ENCODE peak calls at places on chromosomes 4 and X, in nine cellular contexts. Q, C, X, E, I, G, K, H and S are unnamed samples.

GRCh38 chr4:12555011-12555410 is 929.1 kb downstream of the RAB28 start:
- DNase-seq in Q (no peak), K (no peak), I (no peak), C (peak), G (no peak), X (no peak), E (no peak), H (no peak), S (peak)

GRCh38 chr4:65983062-65983461 is 312.8 kb upstream of the EPHA5 start:
- DNase-seq in Q (no peak), I (no peak), E (no peak), X (no peak), G (no peak), K (no peak), C (no peak), H (no peak), S (no peak)

GRCh38 chr4:52251864-52252263 is 200.8 kb downstream of the SPATA18 start:
- DNase-seq in X (no peak), H (no peak), K (no peak), E (peak), C (no peak), I (no peak), Q (no peak), G (no peak), S (no peak)

GRCh38 chrX:79147477-79147876 is 3.0 kb downstream of the GPR174 start:
- DNase-seq in I (no peak), H (no peak), E (no peak), C (no peak), Q (no peak), X (no peak), K (no peak), G (no peak), S (no peak)

GRCh38 chr4:169436734-169437133 is 166.0 kb upstream of the SH3RF1 start:
- DNase-seq in C (no peak), K (no peak), X (no peak), G (no peak), Q (no peak), I (no peak), E (no peak), H (no peak), S (no peak)

GRCh38 chr4:3324093-3324815 is 31.4 kb downstream of the RGS12 start:
- DNase-seq in C (peak), H (peak), K (no peak), E (no peak), Q (no peak), X (no peak), G (no peak), I (no peak), S (no peak)

GRCh38 chr4:82394896-82395295 is 21.1 kb upstream of the HNRNPD start:
- DNase-seq in X (no peak), Q (no peak), I (no peak), E (no peak), K (no peak), G (no peak), H (no peak), C (no peak), S (peak)

GRCh38 chrX:22389544-22390243 is 117.0 kb downstream of the CBLL2 start:
- DNase-seq in E (peak), Q (no peak), G (no peak), K (no peak), H (no peak), I (peak), C (no peak), X (no peak), S (peak)

GRCh38 chr4:575281-576141 is 584 bp downstream of the TMEM271 start:
- DNase-seq in C (no peak), H (peak), X (no peak), I (no peak), G (no peak), K (no peak), E (peak), Q (no peak), S (peak)

GRCh38 chr4:75289843-75290616 is 224.2 kb downstream of the RCHY1 start:
- DNase-seq in E (peak), G (no peak), H (peak), C (no peak), K (no peak), I (no peak), Q (no peak), X (no peak), S (peak)

GRCh38 chr4:140076307-140076706 is 77.7 kb downstream of the MAML3 start:
- DNase-seq in H (no peak), E (no peak), G (no peak), X (no peak), C (no peak), I (no peak), K (peak), Q (no peak), S (no peak)

GRCh38 chr4:826508-827208 is 729 bp upstream of the CPLX1 start:
- DNase-seq in K (no peak), Q (no peak), I (no peak), G (no peak), C (peak), H (peak), X (no peak), E (no peak), S (no peak)

GRCh38 chr4:139242511-139243051 is 37.4 kb downstream of the MGARP start:
- DNase-seq in E (peak), I (no peak), Q (no peak), G (no peak), C (no peak), K (no peak), H (no peak), X (no peak), S (peak)

GRCh38 chrX:111052478-111052877 is 43.5 kb upstream of the PAK3 start:
- DNase-seq in C (no peak), H (no peak), I (no peak), E (no peak), G (peak), X (no peak), Q (no peak), K (no peak), S (no peak)

GRCh38 chr4:182888894-182889293 is 28.3 kb downstream of the DCTD start:
- DNase-seq in K (no peak), H (no peak), C (no peak), I (no peak), E (no peak), G (no peak), Q (no peak), X (no peak), S (no peak)

GRCh38 chrX:57138674-57139073 is 1.5 kb upstream of the SPIN2A start:
- DNase-seq in H (no peak), E (no peak), I (no peak), X (no peak), K (no peak), C (no peak), G (no peak), Q (no peak), S (no peak)

GRCh38 chrX:150253946-150254615 is 109.0 kb upstream of the MAMLD1 start:
- DNase-seq in E (no peak), I (no peak), H (no peak), Q (no peak), C (no peak), K (no peak), G (no peak), X (no peak), S (no peak)

GRCh38 chr4:20422398-20422797 is 170.7 kb downstream of the SLIT2 start:
- DNase-seq in X (no peak), Q (peak), I (no peak), H (peak), K (peak), C (no peak), G (peak), E (peak), S (peak)

GRCh38 chrX:109959356-109959871 is 43.5 kb upstream of the TMEM164 start:
- DNase-seq in Q (no peak), I (no peak), G (no peak), E (peak), K (no peak), C (no peak), X (no peak), H (no peak), S (no peak)

GRCh38 chr4:126264839-126265238 is 950.1 kb downstream of the FAT4 start:
- DNase-seq in X (no peak), E (peak), I (no peak), Q (no peak), C (no peak), G (no peak), H (no peak), K (no peak), S (no peak)

DNA sequence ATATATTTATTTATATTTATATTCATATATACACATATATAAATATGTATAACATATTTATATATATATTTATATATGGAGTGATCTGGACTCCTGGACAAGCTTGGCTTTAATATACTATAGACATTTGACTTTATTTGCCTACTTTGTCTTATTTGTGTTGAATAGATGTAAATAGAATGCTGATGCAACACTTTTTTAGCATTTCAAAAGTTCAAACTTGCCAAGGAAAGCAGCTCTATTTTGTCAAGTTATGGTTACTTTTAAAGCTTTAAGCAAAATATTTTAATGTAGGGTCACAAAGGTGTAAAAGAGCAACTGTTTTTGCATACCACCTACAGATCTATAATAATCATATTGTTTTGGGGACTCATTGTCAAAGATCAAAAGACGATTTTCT is 61.1 kb downstream of the FSTL5 start:
- DNase-seq in I (no peak), H (no peak), G (no peak), X (no peak), K (no peak), E (no peak), Q (no peak), C (no peak), S (no peak)
- H3K27ac ChIP-seq in I (no peak), H (no peak), G (no peak), X (no peak), K (no peak), E (no peak), Q (no peak), C (no peak), S (no peak)

DNA sequence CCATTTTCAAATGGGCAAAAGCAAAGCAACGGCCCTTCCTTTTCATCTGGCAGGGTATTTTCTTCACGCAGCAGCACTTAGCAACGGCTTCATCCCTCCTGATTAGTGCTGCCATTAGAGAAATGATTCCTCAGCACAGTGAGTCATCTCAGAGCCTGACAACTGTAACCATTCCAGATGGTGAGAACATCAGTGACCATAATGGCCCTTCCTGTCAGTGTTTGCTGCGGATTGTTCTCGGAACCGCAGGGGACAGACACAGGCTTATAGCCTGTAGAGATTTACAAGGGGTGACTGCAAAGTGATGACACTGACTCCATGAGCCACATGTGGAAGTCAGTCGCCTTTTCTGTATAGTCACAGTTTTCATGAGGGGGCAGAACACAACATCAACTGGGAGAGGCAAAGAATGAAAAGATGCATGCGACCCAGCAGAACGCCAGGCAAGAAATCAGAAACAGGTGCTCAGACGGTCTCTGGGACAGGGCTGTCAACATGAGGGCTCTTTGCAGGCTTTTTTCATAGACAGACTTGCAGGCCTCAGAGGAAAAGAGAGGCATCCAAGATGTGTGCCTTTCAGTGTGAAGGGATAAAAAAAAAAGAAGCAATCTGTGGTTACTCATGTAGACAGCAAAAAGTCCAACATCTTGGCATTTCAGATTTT is 69.9 kb upstream of the FBXW7 start:
- DNase-seq in I (no peak), X (no peak), K (no peak), G (no peak), Q (no peak), E (peak), C (no peak), H (no peak), S (no peak)
- H3K27ac ChIP-seq in I (no peak), X (no peak), K (no peak), G (no peak), Q (no peak), E (peak), C (no peak), H (no peak), S (no peak)

DNA sequence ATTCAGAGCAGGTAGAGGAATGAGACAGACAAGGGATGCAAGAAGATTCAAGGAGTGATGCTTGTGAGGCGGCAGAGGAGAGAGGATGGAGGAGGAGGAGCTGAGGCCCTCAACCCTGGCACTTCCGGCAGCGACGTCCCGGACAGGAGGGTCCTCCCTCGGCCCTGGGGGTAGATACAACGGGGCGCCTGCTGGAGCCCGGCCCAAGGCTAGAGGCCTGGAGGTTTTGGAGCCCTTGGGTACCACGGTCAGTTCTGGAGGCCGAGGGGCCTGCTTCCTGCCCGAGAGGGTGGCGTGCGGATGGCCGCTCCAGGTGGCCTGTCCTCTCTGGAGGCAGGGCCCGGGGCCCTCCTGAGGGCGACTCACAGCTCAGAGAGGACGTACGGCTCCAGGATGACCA is 13.5 kb downstream of the SSR4 start:
- DNase-seq in E (no peak), C (no peak), H (no peak), X (no peak), Q (no peak), G (no peak), I (no peak), K (no peak), S (no peak)
- H3K27ac ChIP-seq in E (no peak), C (no peak), H (no peak), X (no peak), Q (no peak), G (no peak), I (no peak), K (no peak), S (no peak)

DNA sequence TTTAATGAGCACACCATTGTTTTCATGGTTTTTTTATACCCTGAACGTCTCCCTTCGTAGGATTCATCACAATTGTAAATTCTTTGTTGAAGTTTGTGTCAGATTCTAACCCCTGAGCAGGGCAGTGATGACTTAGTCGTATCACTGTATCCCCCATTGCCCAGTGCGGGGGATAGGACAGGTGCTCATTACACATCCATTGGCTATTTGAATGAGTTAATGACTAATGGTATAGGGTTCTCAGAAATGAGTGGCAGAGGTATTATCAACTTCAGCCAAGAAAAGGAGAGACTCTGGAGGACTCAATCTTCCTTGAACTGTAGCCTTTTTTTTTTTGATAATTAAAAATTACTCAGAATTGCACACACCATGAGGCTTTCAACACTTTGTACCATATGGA is 64.6 kb downstream of the SYNPO2 start:
- DNase-seq in E (peak), Q (no peak), I (no peak), H (no peak), K (no peak), G (no peak), X (no peak), C (no peak), S (no peak)
- H3K27ac ChIP-seq in E (no peak), Q (no peak), I (no peak), H (no peak), K (no peak), G (no peak), X (no peak), C (no peak), S (no peak)

DNA sequence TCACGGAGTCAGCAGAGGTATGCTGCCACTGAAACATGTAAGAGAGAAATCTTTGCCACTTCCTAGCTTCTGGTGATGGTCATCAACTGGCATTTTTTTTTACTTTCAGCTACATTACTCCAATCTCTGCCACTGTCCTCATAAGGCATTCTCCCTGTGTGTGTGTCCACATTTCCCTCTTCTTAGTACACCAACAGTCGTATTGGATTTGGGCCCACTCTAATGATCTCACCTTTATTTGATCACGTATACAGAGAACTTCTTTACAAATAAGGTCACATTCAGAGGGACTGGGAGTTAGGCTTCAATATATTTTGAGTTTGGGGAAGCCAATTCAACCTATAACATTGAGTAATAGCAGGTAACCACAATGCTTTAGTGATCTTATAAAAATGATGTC is 649.1 kb downstream of the GRID2 start:
- DNase-seq in G (no peak), C (no peak), I (no peak), K (no peak), H (no peak), Q (no peak), X (no peak), E (no peak), S (no peak)
- H3K27ac ChIP-seq in G (no peak), C (no peak), I (no peak), K (no peak), H (no peak), Q (no peak), X (no peak), E (no peak), S (no peak)

GRCh38 chrX:106902684-106903083 is 457 bp downstream of the RIPPLY1 start:
- DNase-seq in I (no peak), G (no peak), H (no peak), C (no peak), X (no peak), E (no peak), Q (no peak), K (no peak), S (no peak)

GRCh38 chrX:106906361-106906760 is 3.2 kb upstream of the RIPPLY1 start:
- DNase-seq in I (no peak), C (no peak), Q (no peak), H (peak), X (no peak), E (no peak), G (no peak), K (no peak), S (no peak)

GRCh38 chrX:106903856-106904528 is 851 bp upstream of the RIPPLY1 start:
- DNase-seq in X (no peak), Q (no peak), E (no peak), G (no peak), C (no peak), H (no peak), I (no peak), K (no peak), S (no peak)

GRCh38 chrX:106903291-106903820 is at the start of gene RIPPLY1:
- DNase-seq in G (no peak), I (no peak), X (no peak), K (no peak), Q (no peak), C (no peak), H (no peak), E (no peak), S (no peak)

DNA sequence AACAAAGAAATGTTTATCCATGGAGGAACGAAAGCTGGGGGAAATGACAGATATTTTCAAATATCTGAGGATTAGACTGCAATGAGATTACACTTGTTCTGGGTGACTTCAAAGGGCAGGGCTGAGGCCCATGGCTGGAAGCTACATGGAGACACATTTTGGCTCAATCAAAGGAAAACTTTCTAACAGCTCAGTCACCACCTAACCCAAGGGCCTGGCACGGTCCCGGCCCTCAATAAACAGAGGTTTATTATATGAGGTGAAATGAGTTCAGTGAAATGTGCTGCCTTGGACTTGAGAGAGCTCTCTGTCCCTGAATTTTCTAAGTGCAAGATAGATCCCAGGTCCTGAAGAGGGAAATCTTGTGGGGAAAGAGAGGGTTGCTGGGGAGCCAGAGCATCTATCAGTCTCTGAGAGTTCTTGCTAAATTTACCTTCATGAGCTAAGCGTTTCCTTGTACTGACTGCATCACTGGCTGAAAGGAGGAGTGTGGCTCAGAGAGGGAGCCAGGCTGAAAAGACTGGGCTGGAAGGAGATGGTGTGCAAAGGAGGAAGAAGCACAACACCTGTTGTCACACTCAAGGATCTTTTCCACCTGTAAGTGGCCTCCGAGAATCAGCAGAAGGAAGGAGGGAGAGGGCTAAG is 2.0 kb upstream of the RIPPLY1 start:
- DNase-seq in I (no peak), H (no peak), K (no peak), G (no peak), E (no peak), Q (no peak), X (no peak), C (no peak), S (no peak)
- H3K27ac ChIP-seq in I (no peak), H (no peak), K (no peak), G (no peak), E (no peak), Q (no peak), X (no peak), C (no peak), S (no peak)

DNA sequence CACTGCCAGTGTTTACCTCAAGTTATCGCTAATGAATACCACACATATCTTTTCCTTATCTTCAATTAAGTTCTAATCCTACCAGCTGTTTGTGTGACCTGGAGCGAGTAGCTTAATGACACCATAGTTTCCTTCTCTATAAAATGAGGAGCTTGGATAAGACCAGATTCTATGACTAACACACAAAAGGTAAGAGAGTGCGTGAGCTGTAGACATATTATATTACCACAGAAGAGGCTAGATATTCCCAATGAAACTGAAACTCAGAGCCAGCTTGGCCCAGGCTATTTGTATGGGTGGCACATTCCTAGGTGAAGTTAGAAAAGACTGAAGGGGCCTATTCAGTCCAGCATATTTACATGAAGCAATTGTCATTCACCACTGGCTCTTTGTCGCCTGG is 30.2 kb downstream of the ASB5 start:
- DNase-seq in X (no peak), Q (no peak), C (no peak), I (no peak), K (no peak), E (peak), G (no peak), H (no peak), S (peak)
- H3K27ac ChIP-seq in X (no peak), Q (no peak), C (peak), I (no peak), K (no peak), E (peak), G (no peak), H (no peak), S (no peak)

GRCh38 chr4:147969573-147969972 is 237.7 kb downstream of the ARHGAP10 start:
- DNase-seq in C (no peak), I (no peak), E (no peak), K (no peak), X (no peak), Q (no peak), H (no peak), G (no peak), S (no peak)
- H3K27ac ChIP-seq in C (no peak), I (no peak), E (no peak), K (no peak), X (no peak), Q (no peak), H (no peak), G (no peak), S (no peak)